ENCODE peak calls at places on chromosomes 12 and 14, in ten cellular contexts. One of them, this sample, is unnamed.

GRCh38 chr12:68779280-68779679 is 28.7 kb upstream of the MDM2 start:
- DNase-seq in GM23248: peak; percentile 13
- DNase-seq in psoas muscle: no peak
- DNase-seq in choroid plexus epithelial cell: peak; percentile 11
- DNase-seq in cardiac muscle cell: no peak
- DNase-seq in BJ: no peak
- DNase-seq in AG10803: no peak
- DNase-seq in fibroblast of mammary gland: peak; percentile 32
- DNase-seq in H7: no peak
- DNase-seq in upper lobe of right lung: no peak
- DNase-seq in this sample: no peak

GRCh38 chr14:87264386-87264785 is 728.6 kb downstream of the GALC start:
- DNase-seq in GM23248: no peak
- DNase-seq in psoas muscle: no peak
- DNase-seq in choroid plexus epithelial cell: no peak
- DNase-seq in cardiac muscle cell: no peak
- DNase-seq in BJ: no peak
- DNase-seq in AG10803: no peak
- DNase-seq in fibroblast of mammary gland: no peak
- DNase-seq in H7: no peak
- DNase-seq in upper lobe of right lung: no peak
- DNase-seq in this sample: no peak

GRCh38 chr12:66092559-66093269 is 37.8 kb downstream of the LLPH start:
- DNase-seq in GM23248: peak; percentile 51
- DNase-seq in psoas muscle: no peak
- DNase-seq in choroid plexus epithelial cell: peak; percentile 43
- DNase-seq in cardiac muscle cell: peak; percentile 17
- DNase-seq in BJ: no peak
- DNase-seq in AG10803: peak; percentile 12
- DNase-seq in fibroblast of mammary gland: peak; percentile 47
- DNase-seq in H7: no peak
- DNase-seq in upper lobe of right lung: no peak
- DNase-seq in this sample: peak; percentile 29

GRCh38 chr12:50142993-50143392 is 24.2 kb downstream of the CERS5 start:
- DNase-seq in GM23248: no peak
- DNase-seq in psoas muscle: no peak
- DNase-seq in choroid plexus epithelial cell: no peak
- DNase-seq in cardiac muscle cell: no peak
- DNase-seq in BJ: no peak
- DNase-seq in AG10803: no peak
- DNase-seq in fibroblast of mammary gland: no peak
- DNase-seq in H7: no peak
- DNase-seq in upper lobe of right lung: no peak
- DNase-seq in this sample: no peak

GRCh38 chr12:90653051-90653450 is 301.9 kb downstream of the CCER1 start:
- DNase-seq in GM23248: peak; percentile 84
- DNase-seq in psoas muscle: no peak
- DNase-seq in choroid plexus epithelial cell: peak; percentile 57
- DNase-seq in cardiac muscle cell: no peak
- DNase-seq in BJ: no peak
- DNase-seq in AG10803: peak; percentile 49
- DNase-seq in fibroblast of mammary gland: peak; percentile 60
- DNase-seq in H7: no peak
- DNase-seq in upper lobe of right lung: no peak
- DNase-seq in this sample: peak; percentile 9

GRCh38 chr14:104294628-104294982 is 156.2 kb downstream of the KIF26A start:
- DNase-seq in GM23248: no peak
- DNase-seq in psoas muscle: no peak
- DNase-seq in choroid plexus epithelial cell: no peak
- DNase-seq in cardiac muscle cell: no peak
- DNase-seq in BJ: no peak
- DNase-seq in AG10803: no peak
- DNase-seq in fibroblast of mammary gland: no peak
- DNase-seq in H7: no peak
- DNase-seq in upper lobe of right lung: peak; percentile 25
- DNase-seq in this sample: no peak

GRCh38 chr12:89889051-89889450 is 180.4 kb upstream of the ATP2B1 start:
- DNase-seq in GM23248: peak; percentile 39
- DNase-seq in psoas muscle: no peak
- DNase-seq in choroid plexus epithelial cell: peak; percentile 60
- DNase-seq in cardiac muscle cell: no peak
- DNase-seq in BJ: no peak
- DNase-seq in AG10803: peak; percentile 20
- DNase-seq in fibroblast of mammary gland: peak; percentile 64
- DNase-seq in H7: no peak
- DNase-seq in upper lobe of right lung: no peak
- DNase-seq in this sample: peak; percentile 11

GRCh38 chr12:18703326-18703725 is 34.5 kb downstream of the PLCZ1 start:
- DNase-seq in GM23248: no peak
- DNase-seq in psoas muscle: no peak
- DNase-seq in choroid plexus epithelial cell: no peak
- DNase-seq in cardiac muscle cell: no peak
- DNase-seq in BJ: no peak
- DNase-seq in AG10803: no peak
- DNase-seq in fibroblast of mammary gland: peak; percentile 18
- DNase-seq in H7: no peak
- DNase-seq in upper lobe of right lung: no peak
- DNase-seq in this sample: no peak

GRCh38 chr12:19095869-19096480 is 33.6 kb upstream of the PLEKHA5 start:
- DNase-seq in GM23248: peak; percentile 75
- DNase-seq in psoas muscle: no peak
- DNase-seq in choroid plexus epithelial cell: peak; percentile 22
- DNase-seq in cardiac muscle cell: peak; percentile 36
- DNase-seq in BJ: no peak
- DNase-seq in AG10803: no peak
- DNase-seq in fibroblast of mammary gland: peak; percentile 59
- DNase-seq in H7: no peak
- DNase-seq in upper lobe of right lung: no peak
- DNase-seq in this sample: no peak

GRCh38 chr12:128810182-128811127 is 13.3 kb downstream of the SLC15A4 start:
- DNase-seq in GM23248: peak; percentile 79
- DNase-seq in psoas muscle: peak; percentile 93
- DNase-seq in choroid plexus epithelial cell: no peak
- DNase-seq in cardiac muscle cell: no peak
- DNase-seq in BJ: no peak
- DNase-seq in AG10803: peak; percentile 51
- DNase-seq in fibroblast of mammary gland: peak; percentile 62
- DNase-seq in H7: no peak
- DNase-seq in upper lobe of right lung: no peak
- DNase-seq in this sample: peak; percentile 11

GRCh38 chr12:109772622-109773321 is 59.1 kb downstream of the FAM222A start:
- DNase-seq in GM23248: peak; percentile 19
- DNase-seq in psoas muscle: peak; percentile 30
- DNase-seq in choroid plexus epithelial cell: no peak
- DNase-seq in cardiac muscle cell: no peak
- DNase-seq in BJ: no peak
- DNase-seq in AG10803: no peak
- DNase-seq in fibroblast of mammary gland: no peak
- DNase-seq in H7: peak; percentile 32
- DNase-seq in upper lobe of right lung: peak; percentile 38
- DNase-seq in this sample: no peak

DNA sequence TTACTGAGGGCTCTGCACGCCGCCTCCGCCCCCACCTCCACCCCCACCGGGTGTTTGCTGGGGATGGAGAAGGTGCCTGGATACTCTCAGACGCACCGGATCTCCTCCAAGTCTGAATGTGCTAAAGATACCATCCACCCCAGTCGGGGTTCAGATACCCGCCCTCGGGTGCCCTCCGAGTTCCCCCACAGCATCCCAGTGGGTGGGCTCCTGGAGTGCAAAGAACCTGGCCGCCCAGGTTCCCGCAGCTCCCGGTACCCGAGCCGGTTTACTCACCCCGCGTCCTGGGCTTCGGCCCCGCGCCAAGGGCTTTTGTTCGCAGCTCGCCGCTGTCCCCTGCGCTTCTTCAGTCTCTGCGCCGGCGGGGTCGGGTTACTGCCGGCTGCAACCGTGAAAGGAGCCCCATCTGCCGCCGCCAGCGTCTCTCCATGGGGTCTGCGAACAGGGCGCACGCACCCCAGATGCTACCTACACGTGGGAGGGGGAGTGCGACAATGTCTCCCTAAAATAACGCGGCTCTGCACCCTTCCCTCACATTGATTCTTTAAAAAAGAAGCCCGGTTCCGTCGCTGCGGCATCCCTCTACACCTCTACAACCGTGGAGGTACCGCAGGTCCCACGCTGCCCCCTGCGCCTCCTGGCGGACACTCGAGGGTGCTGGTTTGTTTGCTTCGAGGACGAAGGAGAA is at the start of gene CCDC177:
- DNase-seq in GM23248: peak; percentile 67
- DNase-seq in psoas muscle: peak; percentile 70
- DNase-seq in choroid plexus epithelial cell: peak; percentile 72
- DNase-seq in cardiac muscle cell: peak; percentile 67
- DNase-seq in BJ: no peak
- DNase-seq in AG10803: peak; percentile 22
- DNase-seq in fibroblast of mammary gland: peak; percentile 52
- DNase-seq in H7: peak; percentile 91
- DNase-seq in upper lobe of right lung: peak; percentile 85
- DNase-seq in this sample: peak; percentile 39
- H3K4me3 ChIP-seq in GM23248: peak within 1 kb of the TSS; percentile 26
- H3K4me3 ChIP-seq in psoas muscle: peak within 1 kb of the TSS; percentile 66
- H3K4me3 ChIP-seq in choroid plexus epithelial cell: peak within 1 kb of the TSS; percentile 28
- H3K4me3 ChIP-seq in cardiac muscle cell: peak within 1 kb of the TSS; percentile 27
- H3K4me3 ChIP-seq in BJ: no peak within 1 kb of the TSS
- H3K4me3 ChIP-seq in AG10803: no peak within 1 kb of the TSS
- H3K4me3 ChIP-seq in fibroblast of mammary gland: no peak within 1 kb of the TSS
- H3K4me3 ChIP-seq in H7: peak within 1 kb of the TSS; percentile 42
- H3K4me3 ChIP-seq in upper lobe of right lung: peak within 1 kb of the TSS; percentile 21
- H3K4me3 ChIP-seq in this sample: no peak within 1 kb of the TSS

DNA sequence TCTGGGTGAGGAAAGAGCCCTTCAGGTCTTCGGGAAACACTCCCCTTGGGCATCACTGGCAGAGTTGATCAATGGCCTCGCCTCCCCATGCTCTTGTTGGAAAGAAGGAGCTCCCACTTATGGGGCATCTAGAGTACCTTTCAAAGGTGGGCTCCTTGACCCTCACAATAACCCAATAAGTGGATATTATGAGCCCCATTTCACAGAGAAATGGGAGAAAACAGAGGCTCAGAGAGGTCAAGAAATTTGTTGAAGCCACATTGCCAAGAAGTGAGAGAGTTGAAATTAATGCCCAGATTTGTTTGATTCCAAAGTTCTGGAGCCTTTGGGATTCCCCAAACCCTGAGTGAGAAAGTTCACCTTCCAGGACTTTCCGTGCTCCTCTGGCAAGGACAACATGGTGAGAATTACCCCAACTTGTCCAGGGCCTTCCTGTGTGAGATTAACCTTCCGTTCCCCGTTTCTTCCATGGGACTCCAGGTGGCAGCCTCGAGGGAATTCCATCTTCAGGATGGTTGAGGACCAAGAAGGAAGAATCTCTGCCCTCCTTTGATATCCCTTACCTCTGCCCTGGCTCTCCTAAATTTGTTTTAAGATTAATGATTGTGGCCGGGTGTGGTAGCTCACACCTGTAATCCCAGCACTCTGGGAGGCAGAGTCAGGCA is 7.5 kb upstream of the CHD4 start:
- DNase-seq in GM23248: peak; percentile 42
- DNase-seq in psoas muscle: no peak
- DNase-seq in choroid plexus epithelial cell: no peak
- DNase-seq in cardiac muscle cell: no peak
- DNase-seq in BJ: no peak
- DNase-seq in AG10803: no peak
- DNase-seq in fibroblast of mammary gland: no peak
- DNase-seq in H7: peak; percentile 59
- DNase-seq in upper lobe of right lung: no peak
- DNase-seq in this sample: no peak
- H3K4me3 ChIP-seq in GM23248: no peak overlapping the region
- H3K4me3 ChIP-seq in psoas muscle: no peak overlapping the region
- H3K4me3 ChIP-seq in choroid plexus epithelial cell: no peak overlapping the region
- H3K4me3 ChIP-seq in cardiac muscle cell: no peak overlapping the region
- H3K4me3 ChIP-seq in BJ: no peak overlapping the region
- H3K4me3 ChIP-seq in AG10803: no peak overlapping the region
- H3K4me3 ChIP-seq in fibroblast of mammary gland: no peak overlapping the region
- H3K4me3 ChIP-seq in H7: no peak overlapping the region
- H3K4me3 ChIP-seq in upper lobe of right lung: no peak overlapping the region
- H3K4me3 ChIP-seq in this sample: no peak overlapping the region

DNA sequence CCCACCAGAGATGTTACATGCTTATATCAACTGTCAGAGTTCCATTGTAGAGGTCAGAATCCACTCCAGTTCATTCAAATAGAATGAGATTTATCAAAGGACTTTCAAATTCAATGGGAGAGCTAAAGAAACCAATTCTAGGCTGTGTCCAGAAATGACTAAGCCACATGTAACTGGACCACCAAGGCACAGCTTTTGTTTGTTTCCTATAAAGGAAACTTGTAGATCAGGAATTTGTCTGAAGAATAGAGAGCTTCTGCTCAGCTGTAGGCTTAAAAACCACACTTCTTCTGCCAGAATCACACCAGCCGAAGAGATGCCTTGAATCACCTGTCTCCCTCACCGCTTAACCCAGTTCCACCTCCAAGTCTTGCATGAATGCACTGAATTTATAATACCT is 134.0 kb upstream of the NEDD1 start:
- DNase-seq in GM23248: no peak
- DNase-seq in psoas muscle: no peak
- DNase-seq in choroid plexus epithelial cell: no peak
- DNase-seq in cardiac muscle cell: no peak
- DNase-seq in BJ: no peak
- DNase-seq in AG10803: no peak
- DNase-seq in fibroblast of mammary gland: no peak
- DNase-seq in H7: no peak
- DNase-seq in upper lobe of right lung: no peak
- DNase-seq in this sample: no peak
- H3K4me3 ChIP-seq in GM23248: no peak overlapping the region
- H3K4me3 ChIP-seq in psoas muscle: no peak overlapping the region
- H3K4me3 ChIP-seq in choroid plexus epithelial cell: no peak overlapping the region
- H3K4me3 ChIP-seq in cardiac muscle cell: no peak overlapping the region
- H3K4me3 ChIP-seq in BJ: no peak overlapping the region
- H3K4me3 ChIP-seq in AG10803: no peak overlapping the region
- H3K4me3 ChIP-seq in fibroblast of mammary gland: no peak overlapping the region
- H3K4me3 ChIP-seq in H7: no peak overlapping the region
- H3K4me3 ChIP-seq in upper lobe of right lung: no peak overlapping the region
- H3K4me3 ChIP-seq in this sample: no peak overlapping the region

GRCh38 chr12:54411398-54412241 is 7.4 kb downstream of the ITGA5 start:
- DNase-seq in GM23248: peak; percentile 98
- DNase-seq in psoas muscle: peak; percentile 83
- DNase-seq in choroid plexus epithelial cell: peak; percentile 80
- DNase-seq in cardiac muscle cell: peak; percentile 84
- DNase-seq in BJ: peak; percentile 98
- DNase-seq in AG10803: peak; percentile 98
- DNase-seq in fibroblast of mammary gland: peak; percentile 99
- DNase-seq in H7: peak; percentile 94
- DNase-seq in upper lobe of right lung: peak; percentile 83
- DNase-seq in this sample: peak; percentile 77
- H3K4me3 ChIP-seq in GM23248: no peak overlapping the region
- H3K4me3 ChIP-seq in psoas muscle: peak overlapping the region; percentile 21
- H3K4me3 ChIP-seq in choroid plexus epithelial cell: no peak overlapping the region
- H3K4me3 ChIP-seq in cardiac muscle cell: no peak overlapping the region
- H3K4me3 ChIP-seq in BJ: no peak overlapping the region
- H3K4me3 ChIP-seq in AG10803: no peak overlapping the region
- H3K4me3 ChIP-seq in fibroblast of mammary gland: no peak overlapping the region
- H3K4me3 ChIP-seq in H7: no peak overlapping the region
- H3K4me3 ChIP-seq in upper lobe of right lung: peak overlapping the region; percentile 18
- H3K4me3 ChIP-seq in this sample: no peak overlapping the region

GRCh38 chr14:79332504-79333197 is 878.7 kb downstream of the DIO2 start:
- DNase-seq in GM23248: no peak
- DNase-seq in psoas muscle: no peak
- DNase-seq in choroid plexus epithelial cell: peak; percentile 9
- DNase-seq in cardiac muscle cell: no peak
- DNase-seq in BJ: no peak
- DNase-seq in AG10803: no peak
- DNase-seq in fibroblast of mammary gland: no peak
- DNase-seq in H7: no peak
- DNase-seq in upper lobe of right lung: no peak
- DNase-seq in this sample: no peak
- H3K4me3 ChIP-seq in GM23248: no peak overlapping the region
- H3K4me3 ChIP-seq in psoas muscle: no peak overlapping the region
- H3K4me3 ChIP-seq in choroid plexus epithelial cell: no peak overlapping the region
- H3K4me3 ChIP-seq in cardiac muscle cell: no peak overlapping the region
- H3K4me3 ChIP-seq in BJ: no peak overlapping the region
- H3K4me3 ChIP-seq in AG10803: no peak overlapping the region
- H3K4me3 ChIP-seq in fibroblast of mammary gland: no peak overlapping the region
- H3K4me3 ChIP-seq in H7: no peak overlapping the region
- H3K4me3 ChIP-seq in upper lobe of right lung: no peak overlapping the region
- H3K4me3 ChIP-seq in this sample: no peak overlapping the region